ENCODE peak calls at places on chromosomes 11 and 22, in four cellular contexts. O is AG09309; V is CD4-positive, alpha-beta memory T cell; I is tibial artery. P is an unnamed sample.

GRCh38 chr11:111206472-111206871 is 39.1 kb upstream of the POU2AF2 start:
- DNase-seq in O (no peak), V (no peak), I (no peak), P (no peak)

GRCh38 chr22:23014250-23014649 is 56.1 kb upstream of the GNAZ start:
- DNase-seq in O (no peak), V (no peak), I (no peak), P (no peak)

GRCh38 chr11:100876826-100877545 is 189.9 kb downstream of the ARHGAP42 start:
- DNase-seq in O (peak), V (no peak), I (no peak), P (no peak)

GRCh38 chr22:36942561-36942960 is 29.1 kb downstream of the CSF2RB start:
- DNase-seq in O (no peak), V (no peak), I (no peak), P (no peak)

GRCh38 chr11:84316866-84317560 is 1030.8 kb upstream of the CCDC90B start:
- DNase-seq in O (peak), V (no peak), I (no peak), P (no peak)

GRCh38 chr11:78291754-78292108 is 103.0 kb downstream of the USP35 start:
- DNase-seq in O (no peak), V (no peak), I (no peak), P (no peak)

GRCh38 chr22:46001046-46001425 is 24.1 kb upstream of the WNT7B start:
- DNase-seq in O (no peak), V (no peak), I (no peak), P (no peak)

GRCh38 chr22:49967333-49968241 is 7.0 kb downstream of the PIM3 start:
- DNase-seq in O (no peak), V (no peak), I (peak), P (no peak)

GRCh38 chr11:44445500-44446340 is 119.7 kb upstream of the CD82 start:
- DNase-seq in O (no peak), V (no peak), I (peak), P (no peak)

GRCh38 chr11:108483163-108483562 is 15.0 kb downstream of the POGLUT3 start:
- DNase-seq in O (no peak), V (no peak), I (no peak), P (no peak)

GRCh38 chr11:118715837-118716260 is 36.4 kb upstream of the TREH start:
- DNase-seq in O (no peak), V (no peak), I (no peak), P (no peak)

GRCh38 chr11:33941637-33942160 is 49.8 kb upstream of the LMO2 start:
- DNase-seq in O (no peak), V (no peak), I (no peak), P (no peak)

GRCh38 chr11:19992998-19993397 is 167.3 kb downstream of the DBX1 start:
- DNase-seq in O (no peak), V (no peak), I (no peak), P (no peak)

GRCh38 chr11:65871811-65872548 is 620 bp downstream of the EFEMP2 start:
- DNase-seq in O (no peak), V (no peak), I (peak), P (no peak)

GRCh38 chr22:37052386-37053309 is 1.1 kb downstream of the KCTD17 start:
- DNase-seq in O (no peak), V (no peak), I (no peak), P (no peak)

GRCh38 chr11:76588455-76589325 is 81.9 kb downstream of the LRRC32 start:
- DNase-seq in O (no peak), V (no peak), I (no peak), P (no peak)

GRCh38 chr11:1083621-1084551 is 9.2 kb downstream of the MUC2 start:
- DNase-seq in O (no peak), V (no peak), I (peak), P (no peak)

GRCh38 chr22:50016988-50017700 is 4.6 kb upstream of the IL17REL start:
- DNase-seq in O (no peak), V (peak), I (peak), P (no peak)

GRCh38 chr22:49735411-49736311 is 92.0 kb downstream of the BRD1 start:
- DNase-seq in O (no peak), V (no peak), I (peak), P (no peak)

GRCh38 chr11:45402049-45402630 is 116.0 kb upstream of the SYT13 start:
- DNase-seq in O (no peak), V (no peak), I (no peak), P (no peak)

GRCh38 chr11:101323997-101324396 is 194.4 kb upstream of the PGR start:
- DNase-seq in O (no peak), V (no peak), I (no peak), P (no peak)

GRCh38 chr11:43376594-43376993 is 17.9 kb downstream of the TTC17 start:
- DNase-seq in O (peak), V (no peak), I (no peak), P (no peak)

GRCh38 chr11:120272303-120272702 is 32.4 kb downstream of the POU2F3 start:
- DNase-seq in O (peak), V (no peak), I (no peak), P (no peak)

GRCh38 chr11:47185305-47186075 is 744 bp downstream of the PACSIN3 start:
- DNase-seq in O (no peak), V (no peak), I (peak), P (no peak)

GRCh38 chr11:96339704-96340554 is 3.1 kb downstream of the MAML2 start:
- DNase-seq in O (no peak), V (no peak), I (peak), P (no peak)

GRCh38 chr11:31499576-31500178 is 9.7 kb downstream of the IMMP1L start:
- DNase-seq in O (no peak), V (no peak), I (no peak), P (no peak)

GRCh38 chr22:20980523-20980922 is 1.6 kb upstream of the LZTR1 start:
- DNase-seq in O (no peak), V (no peak), I (no peak), P (no peak)
- H3K4me3 ChIP-seq in O (no peak), V (no peak), I (no peak), P (no peak)

DNA sequence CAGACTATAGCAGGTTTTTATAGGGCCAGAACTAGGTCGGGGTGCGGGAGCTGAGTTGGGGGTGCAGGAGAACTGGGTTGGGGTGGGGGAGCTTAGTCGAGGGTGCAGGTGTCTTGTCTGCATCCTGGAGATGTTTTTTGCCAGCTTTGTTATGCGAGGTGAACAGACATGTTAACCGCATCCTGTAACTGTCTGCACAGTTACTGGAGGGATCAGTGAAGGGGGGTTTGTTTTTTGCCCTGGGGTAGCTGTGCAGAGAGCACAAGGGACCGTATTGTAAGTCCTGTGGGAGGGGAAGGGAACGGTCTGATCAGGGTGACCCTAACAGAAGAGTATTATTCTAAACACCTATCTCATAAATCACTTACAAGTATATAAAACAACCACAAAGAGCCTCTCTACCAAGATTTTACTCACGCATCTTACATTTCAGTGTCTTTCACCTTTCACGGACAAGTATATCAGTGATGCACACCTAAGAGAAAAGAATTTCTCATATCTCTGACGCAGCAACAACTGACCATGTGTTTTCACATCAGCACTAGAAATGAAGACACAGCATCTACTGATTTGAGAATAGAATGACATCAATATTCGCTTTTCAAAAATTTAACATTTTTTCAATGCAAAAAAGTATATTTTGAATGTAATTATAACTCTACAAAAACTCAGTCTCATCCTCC is 20.8 kb downstream of the ZNF195 start:
- DNase-seq in O (no peak), V (no peak), I (no peak), P (no peak)
- H3K4me3 ChIP-seq in O (no peak), V (no peak), I (no peak), P (no peak)

DNA sequence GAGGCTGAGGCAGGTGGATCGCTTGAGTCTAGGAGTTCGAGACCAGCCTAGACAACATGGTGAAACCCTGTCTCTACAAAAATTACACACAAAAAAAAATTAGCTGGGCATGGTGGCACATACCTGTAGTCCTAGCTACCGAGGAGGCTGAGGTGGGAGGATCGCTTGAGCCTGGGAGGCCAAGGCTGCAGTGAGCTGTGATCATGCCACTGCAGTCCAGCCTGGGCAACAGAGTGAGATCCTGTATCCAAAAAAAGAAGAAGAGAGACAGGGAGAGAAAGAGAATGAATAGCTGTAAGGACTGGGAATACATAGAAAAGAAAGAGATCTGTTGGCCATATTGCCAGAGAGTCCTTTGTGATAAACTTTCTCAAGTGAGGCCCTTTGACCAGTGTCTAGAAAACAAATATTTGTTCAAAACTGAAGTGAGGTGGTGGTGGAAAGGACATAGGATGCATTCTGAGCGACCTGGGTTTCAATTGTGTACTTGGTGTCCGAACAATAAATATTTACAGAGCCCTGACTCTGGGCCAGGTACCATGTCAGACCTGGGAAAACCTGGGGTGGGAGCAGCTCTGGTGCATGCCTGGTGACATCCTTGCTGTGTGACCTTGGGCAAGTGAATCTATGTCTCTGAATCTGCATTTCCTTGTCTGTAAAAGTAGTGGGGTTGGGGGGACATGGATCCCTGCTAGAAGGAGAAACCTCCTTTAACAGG is 89.6 kb upstream of the CRYBB3 start:
- DNase-seq in O (no peak), V (no peak), I (no peak), P (no peak)
- H3K4me3 ChIP-seq in O (no peak), V (no peak), I (peak), P (no peak)

DNA sequence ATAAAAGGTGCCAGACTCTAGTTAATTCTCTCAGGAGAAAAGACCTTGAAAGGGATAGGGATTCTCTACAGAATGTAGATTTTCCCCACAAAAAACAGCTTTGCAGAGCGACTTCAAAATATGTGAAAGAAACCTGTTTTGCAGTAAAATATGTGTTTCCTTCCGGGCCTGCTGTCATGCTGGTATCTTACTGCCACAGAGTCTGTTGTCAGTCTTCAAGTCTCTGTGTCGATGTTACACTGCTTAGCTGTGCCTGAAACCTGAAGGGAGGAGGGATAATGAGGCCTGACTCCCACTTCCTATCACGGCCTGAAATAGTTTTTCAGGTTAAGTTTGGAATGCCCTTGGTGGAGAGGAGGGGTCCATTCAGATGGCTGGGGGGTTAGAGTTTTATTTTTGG is 1.7 kb upstream of the DGCR2 start:
- DNase-seq in O (no peak), V (no peak), I (no peak), P (no peak)
- H3K4me3 ChIP-seq in O (no peak), V (no peak), I (no peak), P (no peak)

GRCh38 chr22:32476286-32476685 is 1.7 kb downstream of the FBXO7 start:
- DNase-seq in O (no peak), V (peak), I (no peak), P (no peak)
- H3K4me3 ChIP-seq in O (peak), V (peak), I (peak), P (peak)

GRCh38 chr11:128455766-128456165 is 131.6 kb downstream of the ETS1 start:
- DNase-seq in O (no peak), V (no peak), I (no peak), P (no peak)

GRCh38 chr11:128453444-128454336 is 133.7 kb downstream of the ETS1 start:
- DNase-seq in O (peak), V (peak), I (peak), P (no peak)

GRCh38 chr11:128457874-128458273 is 129.5 kb downstream of the ETS1 start:
- DNase-seq in O (no peak), V (no peak), I (no peak), P (no peak)

GRCh38 chr11:128458316-128458715 is 129.0 kb downstream of the ETS1 start:
- DNase-seq in O (no peak), V (no peak), I (no peak), P (no peak)

DNA sequence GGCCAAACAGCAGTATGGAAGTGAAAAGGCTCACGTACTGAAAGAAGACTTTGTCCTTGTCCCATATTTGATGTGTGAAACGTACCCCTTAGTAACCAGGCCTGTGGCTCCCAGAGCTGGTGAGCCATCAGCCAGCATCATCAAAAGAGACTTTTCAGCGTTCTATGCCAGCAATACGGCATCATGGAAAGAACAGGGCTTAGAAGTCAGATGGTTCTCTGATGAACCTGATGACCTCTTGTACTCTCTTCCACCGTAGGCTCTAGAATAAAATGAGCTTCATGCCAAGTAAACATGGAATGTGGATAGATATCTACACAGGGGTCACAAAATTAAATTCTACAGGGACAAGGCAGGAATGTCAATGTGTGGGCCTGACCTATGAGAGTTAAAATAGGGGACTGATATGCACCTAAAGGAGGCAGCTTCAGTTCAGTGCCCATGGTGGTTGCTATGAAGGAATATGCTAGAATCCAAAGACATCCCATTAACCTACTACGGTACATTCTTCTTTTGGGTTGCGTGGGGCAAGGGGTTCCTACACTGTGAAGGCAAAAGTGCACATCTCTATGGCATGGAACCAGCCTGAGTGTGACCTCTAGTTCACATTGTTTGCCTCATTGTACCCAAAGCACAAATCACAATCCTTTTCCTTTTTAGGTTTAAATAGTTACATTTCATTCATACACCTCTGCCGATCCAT is 130.6 kb downstream of the ETS1 start:
- DNase-seq in O (no peak), V (no peak), I (no peak), P (no peak)
- H3K4me3 ChIP-seq in O (no peak), V (no peak), I (no peak), P (no peak)

GRCh38 chr11:17010851-17011420 is 3.3 kb downstream of the PLEKHA7 start:
- DNase-seq in O (no peak), V (no peak), I (no peak), P (no peak)

GRCh38 chr11:17014321-17014773 is at the start of gene PLEKHA7:
- DNase-seq in O (no peak), V (peak), I (no peak), P (no peak)

GRCh38 chr11:17012179-17012578 is 2.0 kb downstream of the PLEKHA7 start:
- DNase-seq in O (no peak), V (no peak), I (no peak), P (no peak)

GRCh38 chr11:17013548-17014320 is 480 bp downstream of the PLEKHA7 start:
- DNase-seq in O (no peak), V (peak), I (no peak), P (peak)

DNA sequence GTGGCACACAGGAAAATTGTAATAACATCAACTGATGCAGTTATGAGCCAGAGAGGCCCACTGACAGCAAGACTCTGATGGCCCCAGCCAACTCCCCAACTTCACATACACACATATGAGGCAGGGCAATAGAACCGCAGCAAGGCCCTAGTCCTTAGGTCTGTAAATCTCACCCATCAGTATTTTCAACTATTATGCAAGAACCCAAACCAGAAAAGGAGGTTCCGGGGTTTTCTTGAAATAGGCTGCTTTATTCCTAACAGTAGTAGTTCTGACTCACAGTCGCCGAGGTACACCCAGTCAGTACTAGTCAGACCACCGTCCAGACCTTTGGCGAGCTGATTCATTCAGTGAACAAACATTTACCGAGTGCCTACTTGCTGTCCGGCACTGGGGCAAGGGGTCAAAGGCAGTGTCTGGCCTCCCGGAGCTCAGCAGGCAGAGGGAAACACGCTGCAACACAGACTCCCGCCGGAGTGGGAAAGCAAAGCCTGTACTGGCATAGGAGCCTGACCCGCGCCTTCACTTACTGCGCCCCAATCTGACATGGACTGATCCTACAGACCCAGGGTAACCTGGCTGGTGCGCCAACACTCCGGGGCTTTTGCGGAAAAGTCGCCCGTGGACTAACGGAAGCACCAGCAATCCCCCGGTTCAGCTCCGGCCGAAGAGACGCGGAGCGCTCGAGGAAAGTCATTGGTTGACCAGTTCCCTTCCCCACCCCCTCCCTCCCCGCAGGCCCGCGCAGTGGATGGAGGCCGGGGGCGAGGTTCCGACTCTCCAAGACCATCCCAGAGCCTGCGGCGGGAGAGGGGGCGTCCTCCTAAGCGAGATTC is 1.3 kb downstream of the PLEKHA7 start:
- DNase-seq in O (peak), V (no peak), I (peak), P (no peak)
- H3K4me3 ChIP-seq in O (peak), V (no peak), I (peak), P (peak)

P was measured in effector memory CD4-positive, alpha-beta T cell.